ENCODE peak calls at places on chromosomes 3 and 15, in four cellular contexts. P is activated B cell treated with CpG ODN at 0.5 μM for 24 hours, W is endothelial cell, S is PC-9. V is an unnamed sample.

GRCh38 chr15:59380902-59381610 is 8.4 kb upstream of the MYO1E start:
- DNase-seq in P (no peak), W (no peak), S (peak), V (peak)

GRCh38 chr3:169455472-169455871 is 208.0 kb downstream of the MECOM start:
- DNase-seq in P (no peak), W (no peak), S (no peak), V (no peak)

GRCh38 chr15:51619331-51620033 is 3.1 kb downstream of the DMXL2 start:
- DNase-seq in P (no peak), W (no peak), S (no peak), V (no peak)

GRCh38 chr3:45986303-45986982 is 9.2 kb downstream of the FYCO1 start:
- DNase-seq in P (no peak), W (no peak), S (peak), V (no peak)

GRCh38 chr3:197753263-197753662 is 3.6 kb downstream of the FYTTD1 start:
- DNase-seq in P (no peak), W (no peak), S (no peak), V (no peak)

GRCh38 chr3:10465161-10465560 is 40.2 kb downstream of the ATP2B2 start:
- DNase-seq in P (no peak), W (no peak), S (no peak), V (no peak)

GRCh38 chr3:45575491-45575923 is 19.0 kb upstream of the LIMD1 start:
- DNase-seq in P (no peak), W (no peak), S (peak), V (no peak)

GRCh38 chr3:18425641-18426403 is 683 bp upstream of the SATB1 start:
- DNase-seq in P (peak), W (peak), S (peak), V (peak)

GRCh38 chr3:100911956-100912355 is 81.3 kb downstream of the ABI3BP start:
- DNase-seq in P (no peak), W (no peak), S (no peak), V (no peak)

GRCh38 chr3:78096488-78097255 is 1056.8 kb downstream of the ROBO2 start:
- DNase-seq in P (no peak), W (no peak), S (no peak), V (no peak)

GRCh38 chr3:116155830-116156229 is 289.5 kb downstream of the LSAMP start:
- DNase-seq in P (no peak), W (no peak), S (no peak), V (peak)

GRCh38 chr3:121796970-121797369 is 37.9 kb downstream of the IQCB1 start:
- DNase-seq in P (no peak), W (no peak), S (no peak), V (no peak)

GRCh38 chr3:95319921-95320494 is 1257.1 kb downstream of the NSUN3 start:
- DNase-seq in P (no peak), W (no peak), S (no peak), V (no peak)

GRCh38 chr15:45384700-45385099 is 6.4 kb upstream of the GATM start:
- DNase-seq in P (no peak), W (no peak), S (no peak), V (no peak)

GRCh38 chr15:92451225-92451825 is 57.6 kb downstream of the ST8SIA2 start:
- DNase-seq in P (no peak), W (no peak), S (no peak), V (no peak)

GRCh38 chr15:100194955-100195354 is 146.8 kb downstream of the ADAMTS17 start:
- DNase-seq in P (no peak), W (no peak), S (no peak), V (no peak)

GRCh38 chr3:98809561-98809960 is 46.4 kb downstream of the ST3GAL6 start:
- DNase-seq in P (no peak), W (no peak), S (no peak), V (no peak)

GRCh38 chr15:59461521-59461920 is 23.5 kb downstream of the FAM81A start:
- DNase-seq in P (no peak), W (no peak), S (no peak), V (no peak)

GRCh38 chr3:197746801-197747237 is 2.9 kb upstream of the FYTTD1 start:
- DNase-seq in P (no peak), W (no peak), S (no peak), V (no peak)

GRCh38 chr15:25799906-25800700 is 63.0 kb downstream of the ATP10A start:
- DNase-seq in P (no peak), W (no peak), S (no peak), V (no peak)

GRCh38 chr15:100943074-100943473 is 23.9 kb downstream of the LRRK1 start:
- DNase-seq in P (no peak), W (no peak), S (no peak), V (no peak)

GRCh38 chr3:142693294-142693853 is 30.5 kb upstream of the TRPC1 start:
- DNase-seq in P (no peak), W (no peak), S (no peak), V (no peak)

GRCh38 chr3:109184726-109185125 is 48.2 kb downstream of the C3orf85 start:
- DNase-seq in P (no peak), W (no peak), S (no peak), V (no peak)

GRCh38 chr3:29465836-29466235 is 185.0 kb downstream of the RBMS3 start:
- DNase-seq in P (no peak), W (no peak), S (no peak), V (no peak)

GRCh38 chr15:51536965-51537574 is 85.5 kb downstream of the DMXL2 start:
- DNase-seq in P (no peak), W (peak), S (peak), V (no peak)

GRCh38 chr3:157785071-157785826 is 282.0 kb upstream of the VEPH1 start:
- DNase-seq in P (no peak), W (no peak), S (peak), V (no peak)

GRCh38 chr3:141020139-141020940 is 30.8 kb upstream of the SPSB4 start:
- DNase-seq in P (no peak), W (no peak), S (no peak), V (no peak)

GRCh38 chr3:180319461-180319860 is 282.5 kb upstream of the TTC14 start:
- DNase-seq in P (no peak), W (no peak), S (no peak), V (no peak)

GRCh38 chr3:184299488-184300376 is 691 bp downstream of the PSMD2 start:
- DNase-seq in P (no peak), W (no peak), S (no peak), V (no peak)

GRCh38 chr3:183490211-183490601 is 61.8 kb upstream of the MCF2L2 start:
- DNase-seq in P (no peak), W (no peak), S (no peak), V (no peak)

GRCh38 chr3:80097674-80098073 is 329.9 kb upstream of the ROBO1 start:
- DNase-seq in P (no peak), W (no peak), S (no peak), V (no peak)

GRCh38 chr3:15309662-15310335 is 22.6 kb downstream of the SH3BP5 start:
- DNase-seq in P (no peak), W (no peak), S (no peak), V (no peak)

GRCh38 chr3:177538064-177538742 is 340.9 kb upstream of the TBL1XR1 start:
- DNase-seq in P (no peak), W (no peak), S (no peak), V (no peak)

GRCh38 chr15:48766196-48766595 is 44.7 kb downstream of the CEP152 start:
- DNase-seq in P (no peak), W (no peak), S (no peak), V (no peak)

GRCh38 chr3:16102905-16103364 is 71.5 kb upstream of the GALNT15 start:
- DNase-seq in P (no peak), W (no peak), S (no peak), V (no peak)

GRCh38 chr3:10672422-10672821 is 143.6 kb upstream of the SLC6A11 start:
- DNase-seq in P (no peak), W (no peak), S (no peak), V (no peak)

GRCh38 chr3:73409405-73409804 is 215.3 kb downstream of the PDZRN3 start:
- DNase-seq in P (no peak), W (no peak), S (no peak), V (no peak)

GRCh38 chr3:7367968-7368367 is 507.1 kb downstream of the GRM7 start:
- DNase-seq in P (no peak), W (no peak), S (no peak), V (no peak)

GRCh38 chr3:44782891-44783290 is 21.3 kb downstream of the KIF15 start:
- DNase-seq in P (no peak), W (no peak), S (no peak), V (no peak)

DNA sequence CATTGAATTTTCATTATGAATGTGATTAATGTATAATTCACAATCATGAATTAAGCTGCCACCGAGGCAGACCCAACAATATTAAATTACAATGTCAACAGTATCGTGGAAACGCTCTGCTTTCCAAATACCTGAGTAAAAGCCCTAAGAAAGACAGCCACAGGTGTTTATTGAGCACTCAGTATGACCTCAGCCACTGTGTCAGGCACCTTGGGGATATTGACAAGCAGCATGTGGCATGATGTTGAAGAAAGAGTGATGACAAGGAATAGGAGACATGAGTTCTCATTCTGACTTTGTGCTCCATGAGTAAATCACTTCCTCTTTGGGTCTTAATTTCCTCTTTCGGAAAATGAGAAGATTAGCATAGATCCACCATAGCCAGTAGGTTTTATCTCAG is 12.8 kb downstream of the C2CD4A start:
- DNase-seq in P (no peak), W (no peak), S (no peak), V (no peak)
- TF ChIP-seq CTCF in P (no peak), W (no peak), S (no peak), V (no peak)

GRCh38 chr15:23823508-23823907 is 136.4 kb upstream of the NDN start:
- DNase-seq in P (no peak), W (peak), S (peak), V (peak)
- TF ChIP-seq CTCF in P (no peak), W (peak), S (peak), V (no peak)

GRCh38 chr3:166191406-166191805 is 354.2 kb upstream of the BCHE start:
- DNase-seq in P (no peak), W (no peak), S (no peak), V (no peak)

GRCh38 chr3:166186003-166186402 is 348.8 kb upstream of the BCHE start:
- DNase-seq in P (no peak), W (no peak), S (no peak), V (no peak)

GRCh38 chr3:166195808-166196207 is 358.6 kb upstream of the BCHE start:
- DNase-seq in P (no peak), W (no peak), S (no peak), V (no peak)

GRCh38 chr3:166187237-166187636 is 350.0 kb upstream of the BCHE start:
- DNase-seq in P (no peak), W (no peak), S (no peak), V (no peak)

GRCh38 chr3:166190360-166190759 is 353.1 kb upstream of the BCHE start:
- DNase-seq in P (no peak), W (no peak), S (peak), V (no peak)
- TF ChIP-seq CTCF in P (no peak), W (no peak), S (no peak), V (no peak)

GRCh38 chr3:112043621-112044201 is 9.2 kb downstream of the TMPRSS7 start:
- DNase-seq in P (no peak), W (peak), S (peak), V (peak)
- TF ChIP-seq CTCF in P (peak), W (peak), S (peak), V (peak)

GRCh38 chr3:43505351-43505750 is 116.5 kb downstream of the ANO10 start:
- DNase-seq in P (no peak), W (no peak), S (no peak), V (no peak)

GRCh38 chr3:43506644-43507043 is 115.2 kb downstream of the ANO10 start:
- DNase-seq in P (no peak), W (no peak), S (no peak), V (no peak)

GRCh38 chr3:43499256-43499655 is 122.6 kb downstream of the ANO10 start:
- DNase-seq in P (no peak), W (no peak), S (no peak), V (no peak)

GRCh38 chr3:43497905-43498365 is 123.9 kb downstream of the ANO10 start:
- DNase-seq in P (no peak), W (no peak), S (no peak), V (no peak)

GRCh38 chr3:43503067-43503728 is 118.6 kb downstream of the ANO10 start:
- DNase-seq in P (no peak), W (no peak), S (no peak), V (no peak)
- TF ChIP-seq CTCF in P (no peak), W (peak), S (peak), V (peak)

GRCh38 chr3:143972155-143972494 is 502 bp downstream of the DIPK2A start:
- DNase-seq in P (no peak), W (peak), S (no peak), V (no peak)

GRCh38 chr3:143971367-143972154 is at the start of gene DIPK2A:
- DNase-seq in P (peak), W (peak), S (peak), V (peak)

GRCh38 chr3:143974181-143974876 is 2.7 kb downstream of the DIPK2A start:
- DNase-seq in P (no peak), W (no peak), S (no peak), V (no peak)

GRCh38 chr3:143973352-143974021 is 1.9 kb downstream of the DIPK2A start:
- DNase-seq in P (no peak), W (no peak), S (no peak), V (no peak)

GRCh38 chr3:143972495-143973351 is 1.1 kb downstream of the DIPK2A start:
- DNase-seq in P (peak), W (peak), S (peak), V (peak)
- TF ChIP-seq CTCF in P (no peak), W (peak), S (peak), V (peak)

DNA sequence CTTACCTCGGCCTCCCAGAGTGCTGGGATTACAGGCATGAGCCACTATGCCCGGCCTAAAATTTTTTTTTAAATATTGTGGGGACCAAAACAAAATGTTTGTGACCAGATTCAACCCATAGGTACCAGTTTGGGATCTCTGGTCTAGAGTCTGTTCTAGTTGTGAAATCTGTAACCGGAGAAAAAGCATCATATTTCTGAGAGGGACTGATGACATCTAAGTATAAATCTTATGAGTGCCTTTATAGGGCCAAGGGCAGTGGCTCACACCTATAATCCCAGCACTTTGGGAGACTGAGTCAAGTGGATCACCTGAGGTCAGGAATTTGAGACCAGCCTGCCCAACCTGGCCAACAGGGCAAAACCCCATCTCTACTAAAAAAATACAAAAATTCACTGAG is 14.1 kb upstream of the OSBPL11 start:
- DNase-seq in P (no peak), W (no peak), S (no peak), V (no peak)
- TF ChIP-seq CTCF in P (no peak), W (no peak), S (no peak), V (no peak)

DNA sequence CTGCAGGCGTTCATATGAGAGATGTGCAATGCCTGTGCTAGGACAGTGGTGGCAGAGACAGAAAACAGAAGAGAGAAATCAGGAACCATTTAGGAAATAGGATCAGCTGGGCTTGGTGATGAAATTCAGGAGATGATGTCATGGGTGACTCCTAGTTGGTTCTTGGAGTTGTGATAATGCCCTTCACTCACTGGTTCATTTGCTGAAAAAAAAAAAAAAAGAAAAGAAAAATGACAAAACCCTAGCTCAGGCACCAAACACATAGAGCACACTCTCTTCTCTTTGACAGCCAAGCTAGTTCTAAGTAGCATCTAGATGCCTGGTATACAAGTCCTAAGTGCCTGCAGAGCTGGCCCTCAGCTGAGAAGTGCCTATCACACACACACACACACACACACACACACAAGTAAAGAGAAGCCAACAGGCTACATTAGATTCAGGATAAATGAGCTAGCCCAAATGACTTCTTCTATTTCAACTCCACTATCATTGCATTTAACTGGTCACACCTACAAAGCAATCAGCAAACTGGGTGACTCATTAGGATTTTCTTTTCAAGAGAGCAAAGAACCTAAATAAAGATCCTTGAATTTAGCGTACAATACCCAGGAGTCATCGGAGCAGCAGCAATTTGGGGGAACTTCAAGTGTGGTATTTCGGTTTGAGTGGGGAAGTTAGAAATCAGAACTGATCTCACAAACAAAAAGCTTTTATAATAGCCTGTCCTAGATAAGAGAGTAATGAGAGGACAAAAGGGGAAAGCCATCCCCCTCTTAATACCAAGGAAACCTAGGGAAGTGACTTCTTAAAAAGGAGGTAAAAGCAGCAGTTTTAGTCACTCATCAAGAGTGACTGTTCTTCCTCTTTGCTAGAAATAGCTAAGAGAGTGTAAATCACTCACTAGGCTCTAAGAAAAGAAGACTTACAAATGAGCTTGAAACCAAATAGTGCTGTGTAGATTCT is 112.9 kb downstream of the TNIK start:
- DNase-seq in P (no peak), W (no peak), S (no peak), V (no peak)
- TF ChIP-seq CTCF in P (no peak), W (no peak), S (no peak), V (no peak)

GRCh38 chr3:195524171-195524896 is 18.8 kb downstream of the PPP1R2 start:
- DNase-seq in P (no peak), W (no peak), S (no peak), V (no peak)

GRCh38 chr3:195517030-195517429 is 26.1 kb downstream of the PPP1R2 start:
- DNase-seq in P (no peak), W (no peak), S (no peak), V (no peak)

GRCh38 chr3:195526492-195526891 is 16.6 kb downstream of the PPP1R2 start:
- DNase-seq in P (no peak), W (no peak), S (no peak), V (no peak)

DNA sequence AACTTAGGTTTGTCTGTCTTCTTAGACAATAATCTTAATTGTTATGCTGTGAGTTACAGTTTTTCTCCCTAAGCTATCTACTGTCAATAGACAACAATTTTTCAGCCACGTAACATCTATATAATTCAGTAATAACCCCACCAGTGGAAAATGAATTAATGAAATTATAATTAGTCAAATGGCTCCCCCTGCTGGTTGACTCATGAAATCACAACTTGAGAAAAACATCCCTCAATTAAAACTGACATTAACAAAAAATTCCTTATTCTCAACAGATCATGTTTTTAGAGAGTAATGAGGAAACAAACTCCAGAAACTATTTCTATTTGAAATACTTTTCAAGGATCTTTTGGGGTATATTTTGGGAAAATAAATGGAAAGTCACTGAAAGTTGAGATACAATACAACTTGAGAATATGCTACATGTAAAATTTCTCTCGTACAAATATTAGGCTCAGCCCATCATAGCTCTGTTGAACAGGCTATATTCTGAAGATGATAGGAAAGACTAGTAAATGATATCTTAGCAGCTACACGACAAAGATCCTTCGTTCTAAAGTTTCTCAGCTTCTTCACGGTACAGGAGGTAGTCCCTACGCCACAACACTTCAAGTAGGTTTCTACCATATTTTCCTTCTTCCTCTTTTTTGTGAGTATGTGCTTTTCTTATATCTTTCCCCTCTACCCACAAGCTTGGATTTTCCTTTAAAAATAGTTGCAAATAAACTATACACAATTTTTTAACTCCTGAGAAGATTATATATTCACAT is 20.7 kb downstream of the PPP1R2 start:
- DNase-seq in P (no peak), W (peak), S (no peak), V (no peak)
- TF ChIP-seq CTCF in P (peak), W (peak), S (peak), V (peak)